ENCODE peak calls at places on chromosomes 2 and 18, in eight cellular contexts. B is NCI-H460, H is lung, F is B cell, P is GM13976, T is NCI-H2081, Q is NCI-H446 treated with DMSO at 0.1 percent for 48 hours, G is germinal center. L is an unnamed sample.

GRCh38 chr2:16671760-16672159 is 6.1 kb upstream of the CYRIA start:
- DNase-seq in B (no peak), H (no peak), F (no peak), P (no peak), T (no peak), Q (no peak), G (no peak), L (no peak)

GRCh38 chr2:69309336-69310048 is 77.5 kb downstream of the GFPT1 start:
- DNase-seq in B (no peak), H (no peak), F (peak; percentile 29), P (no peak), T (peak; percentile 53), Q (no peak), G (no peak), L (no peak)

GRCh38 chr2:147394179-147394790 is 450.5 kb upstream of the ACVR2A start:
- DNase-seq in B (no peak), H (no peak), F (no peak), P (no peak), T (no peak), Q (no peak), G (no peak), L (no peak)

GRCh38 chr18:76670564-76671288 is 151.6 kb upstream of the ZNF236 start:
- DNase-seq in B (no peak), H (no peak), F (no peak), P (no peak), T (no peak), Q (no peak), G (no peak), L (no peak)

GRCh38 chr18:74525741-74526140 is 8.6 kb upstream of the CNDP1 start:
- DNase-seq in B (no peak), H (no peak), F (no peak), P (no peak), T (no peak), Q (no peak), G (no peak), L (no peak)

GRCh38 chr2:40032650-40033319 is 253.7 kb upstream of the THUMPD2 start:
- DNase-seq in B (no peak), H (no peak), F (no peak), P (no peak), T (no peak), Q (no peak), G (no peak), L (no peak)

GRCh38 chr2:235264121-235264493 is 229.7 kb upstream of the AGAP1 start:
- DNase-seq in B (peak; percentile 26), H (no peak), F (no peak), P (no peak), T (no peak), Q (no peak), G (no peak), L (no peak)

GRCh38 chr2:128322651-128323491 is 4.2 kb upstream of the HS6ST1 start:
- DNase-seq in B (no peak), H (peak; percentile 30), F (no peak), P (peak; percentile 41), T (no peak), Q (no peak), G (no peak), L (no peak)

GRCh38 chr2:212970132-212970531 is 181.3 kb downstream of the IKZF2 start:
- DNase-seq in B (no peak), H (no peak), F (no peak), P (no peak), T (no peak), Q (no peak), G (no peak), L (no peak)

GRCh38 chr2:64858541-64859031 is 130.6 kb upstream of the SLC1A4 start:
- DNase-seq in B (no peak), H (no peak), F (peak; percentile 61), P (no peak), T (no peak), Q (no peak), G (peak; percentile 40), L (no peak)

GRCh38 chr18:67731853-67732252 is 215.3 kb upstream of the DSEL start:
- DNase-seq in B (no peak), H (no peak), F (no peak), P (no peak), T (no peak), Q (no peak), G (no peak), L (no peak)

GRCh38 chr18:64668563-64668962 is 519.7 kb upstream of the LINC00305 start:
- DNase-seq in B (no peak), H (no peak), F (no peak), P (no peak), T (no peak), Q (no peak), G (no peak), L (no peak)

GRCh38 chr18:58788470-58788869 is 76.2 kb upstream of the ZNF532 start:
- DNase-seq in B (no peak), H (no peak), F (no peak), P (no peak), T (no peak), Q (no peak), G (no peak), L (no peak)

GRCh38 chr18:10085405-10085804 is 171.6 kb downstream of the VAPA start:
- DNase-seq in B (no peak), H (no peak), F (no peak), P (no peak), T (no peak), Q (no peak), G (no peak), L (no peak)

GRCh38 chr2:147800316-147800715 is 44.5 kb upstream of the ACVR2A start:
- DNase-seq in B (no peak), H (no peak), F (no peak), P (no peak), T (no peak), Q (no peak), G (no peak), L (no peak)

GRCh38 chr18:34039194-34039593 is 185.5 kb downstream of the NOL4 start:
- DNase-seq in B (no peak), H (no peak), F (no peak), P (peak; percentile 5), T (no peak), Q (no peak), G (no peak), L (no peak)

L was measured in NCI-H345.